ENCODE peak calls at places on chromosomes 5 and 9, in four cellular contexts. C, L, F and Y are unnamed samples. For H3K4me1, the result is how much of the 10 kb centered on the place peaks cover.

GRCh38 chr5:126984632-126985031 is 45.7 kb downstream of the MARCHF3 start:
- DNase-seq in C (no peak), L (no peak), F (no peak), Y (no peak)

GRCh38 chr9:121670447-121670846 is 19.0 kb downstream of the DAB2IP start:
- DNase-seq in C (no peak), L (no peak), F (no peak), Y (peak)

GRCh38 chr5:108028411-108028810 is 353.5 kb downstream of the FBXL17 start:
- DNase-seq in C (no peak), L (no peak), F (no peak), Y (no peak)

GRCh38 chr5:81779125-81779934 is 28.4 kb upstream of the SSBP2 start:
- DNase-seq in C (peak), L (peak), F (no peak), Y (peak)

GRCh38 chr5:172800088-172800551 is 29.1 kb upstream of the DUSP1 start:
- DNase-seq in C (no peak), L (peak), F (no peak), Y (peak)

GRCh38 chr9:14097215-14097614 is 216.7 kb downstream of the NFIB start:
- DNase-seq in C (no peak), L (no peak), F (no peak), Y (no peak)

GRCh38 chr5:169385636-169386035 is 84.7 kb upstream of the SLIT3 start:
- DNase-seq in C (no peak), L (no peak), F (no peak), Y (no peak)

GRCh38 chr5:159059722-159060121 is 40.0 kb downstream of the EBF1 start:
- DNase-seq in C (no peak), L (no peak), F (no peak), Y (no peak)

GRCh38 chr9:37719526-37719925 is 34.1 kb upstream of the TRMT10B start:
- DNase-seq in C (no peak), L (no peak), F (no peak), Y (no peak)

DNA sequence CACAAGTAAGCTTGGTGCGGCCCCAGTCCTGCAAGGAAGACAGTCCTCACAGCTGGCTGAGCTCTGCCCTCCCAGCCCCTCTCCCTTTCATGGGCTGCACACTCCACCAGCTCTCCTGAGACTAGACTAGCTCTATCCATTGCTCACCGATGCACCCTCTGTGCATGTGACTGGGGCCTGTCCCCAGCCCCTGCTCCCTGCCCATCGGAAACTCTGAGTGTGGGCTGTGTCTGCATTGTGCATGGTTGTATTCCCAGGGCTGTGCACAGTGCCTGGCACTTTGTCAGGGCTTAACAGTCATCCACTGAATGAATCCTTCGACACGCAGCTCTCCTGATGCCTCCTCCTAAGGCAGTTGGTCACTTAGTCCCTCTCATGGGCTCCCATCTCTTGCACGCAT is 92.2 kb downstream of the PPARGC1B start:
- DNase-seq in C (no peak), L (no peak), F (no peak), Y (no peak)
- H3K4me1 ChIP-seq in C (under half), L (half or more), F (under half), Y (under half)

DNA sequence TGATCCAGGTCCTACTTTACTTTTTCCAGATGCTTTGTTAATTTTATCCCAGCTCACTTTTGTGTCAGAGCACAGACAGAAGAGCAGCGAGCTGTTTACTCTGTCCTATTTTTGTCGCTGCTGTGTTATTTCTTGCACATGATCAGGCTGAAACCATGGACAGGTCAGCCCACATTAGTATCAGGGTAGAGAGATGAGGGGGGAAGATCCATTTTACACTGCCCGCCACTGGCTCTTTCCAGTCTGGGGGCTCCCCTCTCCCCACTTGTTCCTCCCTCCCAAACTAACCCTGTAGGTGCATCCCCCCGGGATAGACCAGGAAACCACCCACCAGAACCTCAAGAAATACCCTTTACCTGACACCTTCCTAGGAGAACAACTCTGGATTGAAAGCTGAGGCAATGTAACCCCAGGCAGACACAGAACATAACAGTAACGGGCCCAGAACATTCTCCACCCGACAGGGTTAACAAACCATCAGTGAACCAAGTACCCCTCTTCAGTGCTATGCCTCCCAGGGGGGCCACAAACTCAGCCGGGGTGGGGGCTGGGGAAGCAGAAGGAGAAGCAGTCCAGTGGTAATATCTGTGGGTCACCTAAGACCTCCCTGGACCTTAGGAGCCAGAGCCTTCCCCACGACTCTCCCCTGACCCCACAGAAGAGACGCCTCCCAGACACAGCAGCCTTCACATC is 10.3 kb downstream of the VDAC1 start:
- DNase-seq in C (no peak), L (no peak), F (no peak), Y (no peak)
- H3K4me1 ChIP-seq in C (under half), L (half or more), F (under half), Y (half or more)

GRCh38 chr9:116945817-116946216 is 258.7 kb downstream of the TRIM32 start:
- DNase-seq in C (no peak), L (no peak), F (no peak), Y (no peak)
- H3K4me1 ChIP-seq in C (under half), L (under half), F (under half), Y (under half)

DNA sequence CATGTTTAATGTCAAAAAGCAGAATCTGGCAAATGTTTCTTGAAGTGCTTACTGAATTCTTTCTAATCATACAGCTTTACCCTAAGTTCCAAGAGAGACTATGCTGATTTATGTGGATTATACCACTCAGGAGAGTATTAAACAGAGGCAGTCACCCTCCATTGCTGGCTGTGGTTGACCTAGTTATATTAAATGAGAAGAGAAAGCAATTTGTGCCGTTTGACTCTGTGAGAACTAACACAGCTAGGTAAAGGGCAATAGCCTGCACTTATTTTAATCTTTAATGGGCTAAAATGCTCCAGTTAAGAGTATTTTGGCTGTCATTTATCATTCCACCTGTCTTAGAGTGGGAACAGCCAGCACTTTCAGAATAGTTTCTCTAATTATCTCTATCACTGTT is 62.6 kb downstream of the ELL2 start:
- DNase-seq in C (no peak), L (no peak), F (no peak), Y (no peak)
- H3K4me1 ChIP-seq in C (under half), L (under half), F (under half), Y (under half)

GRCh38 chr9:133000842-133001241 is 22.3 kb downstream of the GFI1B start:
- DNase-seq in C (no peak), L (no peak), F (no peak), Y (no peak)
- H3K4me1 ChIP-seq in C (under half), L (under half), F (under half), Y (under half)

GRCh38 chr9:98576859-98577258 is 131.9 kb downstream of the GABBR2 start:
- DNase-seq in C (no peak), L (no peak), F (no peak), Y (no peak)
- H3K4me1 ChIP-seq in C (under half), L (under half), F (under half), Y (under half)

GRCh38 chr5:97078958-97079357 is 63.5 kb downstream of the LIX1 start:
- DNase-seq in C (no peak), L (no peak), F (no peak), Y (no peak)
- H3K4me1 ChIP-seq in C (under half), L (under half), F (under half), Y (under half)